ENCODE peak calls at places on chromosomes 11 and 22, in five cellular contexts. H, S, E, G and F are unnamed samples.

GRCh38 chr11:1767399-1768140 is 3.8 kb upstream of the CTSD start:
- DNase-seq in G (no peak), S (no peak), E (no peak), H (no peak), F (no peak)

GRCh38 chr11:104073950-104074349 is 37.5 kb downstream of the DDI1 start:
- DNase-seq in E (no peak), S (no peak), H (no peak), G (no peak), F (peak)

GRCh38 chr11:15045209-15045608 is 28.2 kb upstream of the CALCB start:
- DNase-seq in S (no peak), H (no peak), E (no peak), G (no peak), F (no peak)

GRCh38 chr22:47419239-47419638 is 656.8 kb downstream of the TBC1D22A start:
- DNase-seq in H (no peak), S (no peak), E (no peak), G (no peak), F (peak)

GRCh38 chr11:47305734-47306483 is 36.0 kb downstream of the MADD start:
- DNase-seq in S (no peak), G (no peak), H (no peak), E (no peak), F (peak)

GRCh38 chr11:123490527-123490926 is 60.5 kb downstream of the GRAMD1B start:
- DNase-seq in E (no peak), S (no peak), G (no peak), H (no peak), F (no peak)

GRCh38 chr11:11769362-11769761 is 72.4 kb upstream of the USP47 start:
- DNase-seq in E (no peak), S (no peak), H (no peak), G (no peak), F (no peak)

GRCh38 chr22:36644333-36644757 is 59.2 kb downstream of the CACNG2 start:
- DNase-seq in H (peak), S (peak), G (peak), E (peak), F (no peak)

GRCh38 chr22:41229730-41230398 is 10.9 kb downstream of the CHADL start:
- DNase-seq in S (no peak), H (no peak), G (peak), E (no peak), F (no peak)

GRCh38 chr22:23847991-23848864 is 9.4 kb upstream of the DERL3 start:
- DNase-seq in S (no peak), E (no peak), H (no peak), G (no peak), F (peak)

GRCh38 chr11:2259466-2259830 is 10.9 kb downstream of the ASCL2 start:
- DNase-seq in E (no peak), H (no peak), S (no peak), G (no peak), F (no peak)

GRCh38 chr11:32213223-32213622 is 122.3 kb downstream of the RCN1 start:
- DNase-seq in E (no peak), G (no peak), H (no peak), S (no peak), F (no peak)

GRCh38 chr11:134014502-134014901 is 54.4 kb upstream of the JAM3 start:
- DNase-seq in H (no peak), S (no peak), E (no peak), G (no peak), F (peak)

GRCh38 chr22:22877523-22878210 is 9.9 kb upstream of the IGLL5 start:
- DNase-seq in H (peak), E (peak), G (peak), S (peak), F (peak)

GRCh38 chr22:25143161-25144076 is 56.2 kb upstream of the CRYBB3 start:
- DNase-seq in H (no peak), S (no peak), E (no peak), G (peak), F (no peak)

GRCh38 chr22:42892571-42893316 is 35.7 kb upstream of the ARFGAP3 start:
- DNase-seq in E (no peak), G (no peak), H (no peak), S (no peak), F (no peak)

GRCh38 chr11:93099811-93100210 is 98.0 kb downstream of the SLC36A4 start:
- DNase-seq in E (no peak), H (no peak), G (no peak), S (no peak), F (no peak)

GRCh38 chr22:27120036-27120435 is 462.6 kb downstream of the MIAT start:
- DNase-seq in H (no peak), S (no peak), G (no peak), E (no peak), F (no peak)

GRCh38 chr11:7582338-7582985 is 68.7 kb downstream of the PPFIBP2 start:
- DNase-seq in E (no peak), H (no peak), S (no peak), G (no peak), F (no peak)

GRCh38 chr11:64675417-64676252 is 47.4 kb downstream of the NRXN2 start:
- DNase-seq in H (no peak), E (no peak), S (no peak), G (peak), F (peak)

GRCh38 chr22:44172370-44173108 is 8.2 kb upstream of the PARVG start:
- DNase-seq in H (no peak), S (no peak), E (no peak), G (no peak), F (no peak)

GRCh38 chr11:7910389-7910788 is 20.7 kb downstream of the OR10A6 start:
- DNase-seq in H (no peak), G (no peak), S (no peak), E (no peak), F (no peak)

GRCh38 chr11:66421492-66422205 is 814 bp downstream of the NPAS4 start:
- DNase-seq in E (peak), H (peak), G (peak), S (peak), F (peak)

GRCh38 chr11:128619540-128620305 is 32.4 kb upstream of the ETS1 start:
- DNase-seq in G (no peak), S (no peak), E (no peak), H (no peak), F (no peak)